ENCODE peak calls at places on chromosome X, in four cellular contexts. A is NB4; C is A549; U is stimulated activated CD4-positive, alpha-beta T cell treated with anti-CD3 and anti-CD28 coated beads, Interleukin-4, amount 100 ng/mL, for 1 hour. L is an unnamed sample.

GRCh38 chrX:633655-634305 is 3.2 kb downstream of the SHOX start:
- DNase-seq in A (no peak), U (no peak), C (no peak), L (no peak)

GRCh38 chrX:136708348-136708747 is 60.4 kb downstream of the CD40LG start:
- DNase-seq in C (peak), A (peak), U (no peak), L (no peak)

GRCh38 chrX:119272882-119273806 is 37.1 kb downstream of the PGRMC1 start:
- DNase-seq in C (no peak), A (no peak), U (peak), L (no peak)

GRCh38 chrX:68896581-68896980 is 67.8 kb downstream of the EFNB1 start:
- DNase-seq in C (no peak), A (no peak), U (no peak), L (no peak)

GRCh38 chrX:38249965-38250364 is 29.3 kb upstream of the SRPX start:
- DNase-seq in A (no peak), C (no peak), U (no peak), L (no peak)

GRCh38 chrX:20742106-20742505 is 475.4 kb upstream of the RPS6KA3 start:
- DNase-seq in C (no peak), A (no peak), U (no peak), L (no peak)

GRCh38 chrX:94908648-94909047 is 1234.6 kb downstream of the FAM133A start:
- DNase-seq in C (no peak), U (no peak), A (no peak), L (no peak)

GRCh38 chrX:41722220-41722619 is 1.8 kb upstream of the GPR82 start:
- DNase-seq in A (no peak), U (no peak), C (no peak), L (no peak)

GRCh38 chrX:111095974-111096870 is at the start of gene PAK3:
- DNase-seq in C (peak), A (no peak), U (peak), L (no peak)

L was measured in T1000.